ENCODE peak calls at places on chromosomes 7 and 10, in seven cellular contexts. B is upper lobe of right lung, U is uterus, W is body of pancreas, Z is prostate gland, F is spleen, J is GM23248. K is an unnamed sample.

GRCh38 chr10:76874151-76874550 is 763.5 kb downstream of the KCNMA1 start:
- DNase-seq in W (no peak), B (no peak), U (peak; percentile 52), J (peak; percentile 96), Z (no peak), F (no peak), K (peak; percentile 71)

GRCh38 chr7:134750083-134751062 is 29.1 kb upstream of the CALD1 start:
- DNase-seq in Z (peak; percentile 12), F (no peak), U (peak; percentile 33), B (no peak), J (peak; percentile 55), W (peak; percentile 51), K (no peak)

GRCh38 chr7:38940774-38941173 is 31.8 kb upstream of the VPS41 start:
- DNase-seq in F (no peak), B (no peak), U (no peak), Z (no peak), W (no peak), J (no peak), K (no peak)

GRCh38 chr10:128173383-128173782 is 47.2 kb upstream of the MKI67 start:
- DNase-seq in U (no peak), Z (no peak), W (no peak), J (peak; percentile 14), F (no peak), B (no peak), K (no peak)

GRCh38 chr7:46369933-46370654 is 449.0 kb upstream of the IGFBP3 start:
- DNase-seq in B (no peak), F (no peak), U (no peak), Z (no peak), J (peak; percentile 91), W (no peak), K (peak; percentile 73)

GRCh38 chr7:101112233-101112632 is 14.7 kb upstream of the SERPINE1 start:
- DNase-seq in J (no peak), Z (no peak), B (no peak), U (peak; percentile 81), W (peak; percentile 46), F (no peak), K (peak; percentile 95)

GRCh38 chr7:18457832-18458231 is 37.7 kb upstream of the HDAC9 start:
- DNase-seq in Z (no peak), B (no peak), W (no peak), U (no peak), F (no peak), J (no peak), K (no peak)

GRCh38 chr10:105243825-105244224 is 602.7 kb downstream of the SORCS3 start:
- DNase-seq in B (no peak), F (no peak), U (no peak), Z (no peak), W (no peak), J (no peak), K (no peak)

GRCh38 chr10:86673827-86674581 is 5.7 kb downstream of the LDB3 start:
- DNase-seq in Z (no peak), J (no peak), B (no peak), U (no peak), W (peak; percentile 71), F (no peak), K (no peak)

GRCh38 chr10:85610381-85611092 is 756.1 kb downstream of the GRID1 start:
- DNase-seq in B (no peak), J (no peak), F (no peak), Z (no peak), W (no peak), U (no peak), K (no peak)

GRCh38 chr10:71475243-71475871 is 78.6 kb downstream of the CDH23 start:
- DNase-seq in U (no peak), B (no peak), F (peak; percentile 74), J (no peak), W (peak; percentile 13), Z (no peak), K (no peak)

GRCh38 chr10:91162050-91162494 is 58.4 kb upstream of the PCGF5 start:
- DNase-seq in B (no peak), U (no peak), J (peak; percentile 72), F (no peak), W (no peak), Z (no peak), K (no peak)

GRCh38 chr7:29562307-29562706 is 1.3 kb upstream of the PRR15 start:
- DNase-seq in U (no peak), J (no peak), Z (no peak), B (no peak), F (no peak), W (no peak), K (no peak)
- H3K4me3 ChIP-seq in U (no peak overlapping the region), J (peak overlapping the region; percentile 88), Z (no peak overlapping the region), B (no peak overlapping the region), F (no peak overlapping the region), W (no peak overlapping the region), K (no peak overlapping the region)

GRCh38 chr7:146661929-146662328 is 545.3 kb downstream of the CNTNAP2 start:
- DNase-seq in B (no peak), W (no peak), Z (no peak), U (no peak), J (no peak), F (no peak), K (no peak)

GRCh38 chr7:146659732-146660131 is 543.1 kb downstream of the CNTNAP2 start:
- DNase-seq in B (no peak), J (no peak), W (peak; percentile 89), U (no peak), Z (no peak), F (no peak), K (no peak)

GRCh38 chr7:146661435-146661834 is 544.8 kb downstream of the CNTNAP2 start:
- DNase-seq in U (no peak), J (no peak), W (no peak), B (no peak), F (no peak), Z (no peak), K (no peak)

GRCh38 chr7:146660839-146661238 is 544.2 kb downstream of the CNTNAP2 start:
- DNase-seq in W (no peak), B (no peak), Z (no peak), F (no peak), U (no peak), J (no peak), K (no peak)

DNA sequence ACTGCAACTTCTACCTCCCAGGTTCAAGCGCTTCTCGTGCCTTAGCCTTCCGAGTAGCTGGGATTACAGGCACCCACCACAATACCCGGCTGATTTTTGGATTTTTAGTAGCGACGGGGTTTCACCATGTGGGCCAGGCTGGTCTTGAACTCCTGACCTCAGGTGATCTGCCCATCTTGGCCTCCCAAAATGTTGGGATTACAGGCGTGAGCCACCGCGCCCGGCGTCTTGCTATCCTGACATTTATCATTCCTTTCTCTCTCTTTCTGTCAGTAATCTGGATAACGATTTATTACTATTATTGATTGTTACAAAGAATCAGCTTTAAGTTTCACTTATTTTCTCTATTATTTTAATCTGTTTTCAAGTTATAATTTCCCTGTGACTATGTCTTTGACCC is 548.4 kb downstream of the CNTNAP2 start:
- DNase-seq in U (no peak), Z (no peak), B (no peak), J (no peak), W (no peak), F (no peak), K (no peak)
- H3K4me3 ChIP-seq in U (no peak overlapping the region), Z (no peak overlapping the region), B (no peak overlapping the region), J (no peak overlapping the region), W (no peak overlapping the region), F (no peak overlapping the region), K (no peak overlapping the region)

GRCh38 chr7:128000854-128001265 is 30.4 kb downstream of the LRRC4 start:
- DNase-seq in B (no peak), Z (no peak), U (no peak), W (no peak), F (no peak), J (no peak), K (no peak)
- H3K4me3 ChIP-seq in B (no peak overlapping the region), Z (no peak overlapping the region), U (no peak overlapping the region), W (no peak overlapping the region), F (no peak overlapping the region), J (no peak overlapping the region), K (no peak overlapping the region)

GRCh38 chr7:94183289-94183749 is 179.2 kb upstream of the BET1 start:
- DNase-seq in Z (no peak), B (no peak), J (peak; percentile 96), F (no peak), U (peak; percentile 15), W (no peak), K (peak; percentile 97)
- H3K4me3 ChIP-seq in Z (no peak overlapping the region), B (no peak overlapping the region), J (peak overlapping the region; percentile 48), F (no peak overlapping the region), U (no peak overlapping the region), W (no peak overlapping the region), K (no peak overlapping the region)

DNA sequence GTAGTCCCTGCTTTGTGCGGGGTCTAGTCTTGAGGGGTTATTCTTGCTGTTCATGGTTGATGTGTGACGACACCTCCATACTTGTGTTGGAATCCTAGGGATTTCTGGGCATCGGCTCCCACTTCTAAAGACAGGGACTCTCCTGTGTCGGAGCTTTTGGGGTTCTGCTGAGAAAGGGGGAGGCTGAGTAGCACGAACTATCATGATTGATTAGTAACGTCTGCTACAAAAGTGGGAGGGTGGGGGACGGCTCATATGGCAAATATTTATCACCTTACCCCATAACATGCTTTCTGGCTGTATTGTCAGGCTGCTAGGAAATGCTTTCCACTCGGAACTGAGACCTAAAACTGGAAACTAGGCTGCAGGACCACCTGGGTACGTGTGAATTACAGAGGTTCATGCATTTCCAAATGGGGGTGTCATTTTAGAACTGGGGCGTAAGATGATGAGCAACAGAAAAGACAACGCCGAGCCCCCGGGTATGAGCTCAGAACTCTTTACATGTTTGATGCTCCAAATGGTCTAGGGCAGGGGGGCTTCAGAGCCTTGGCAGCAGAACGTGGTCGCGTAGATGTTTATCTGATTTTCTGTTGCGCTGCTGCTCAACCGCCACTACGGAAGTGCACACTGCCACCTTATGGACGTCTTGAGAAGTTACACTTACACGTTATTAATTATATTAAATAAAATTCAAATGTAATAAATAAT is 15.1 kb upstream of the NME8 start:
- DNase-seq in J (peak; percentile 71), B (no peak), W (peak; percentile 27), F (peak; percentile 80), U (peak; percentile 25), Z (peak; percentile 20), K (peak; percentile 7)
- H3K4me3 ChIP-seq in J (peak overlapping the region; percentile 64), B (peak overlapping the region; percentile 30), W (no peak overlapping the region), F (peak overlapping the region; percentile 38), U (peak overlapping the region; percentile 34), Z (no peak overlapping the region), K (peak overlapping the region; percentile 35)

GRCh38 chr7:128892521-128893250 is 17.8 kb downstream of the KCP start:
- DNase-seq in B (peak; percentile 62), U (no peak), Z (no peak), J (no peak), F (peak; percentile 61), W (peak; percentile 2), K (no peak)
- H3K4me3 ChIP-seq in B (no peak overlapping the region), U (no peak overlapping the region), Z (no peak overlapping the region), J (no peak overlapping the region), F (no peak overlapping the region), W (no peak overlapping the region), K (no peak overlapping the region)

K was measured in skeletal muscle cell.